ENCODE peak calls at places on chromosomes 13 and 19, in five cellular contexts. K is Jurkat, Clone E6-1; Y is IMR-90; Z is CD4-positive, alpha-beta memory T cell; S is HCEC 1CT. G is an unnamed sample.

GRCh38 chr19:47436712-47437401 is 17.5 kb upstream of the MEIS3 start:
- DNase-seq in K (peak; percentile 67), Y (peak; percentile 47), Z (peak; percentile 78), S (peak; percentile 31), G (peak; percentile 87)

GRCh38 chr13:45747071-45747470 is 45.0 kb downstream of the CBY2 start:
- DNase-seq in K (no peak), Y (no peak), Z (no peak), S (no peak), G (no peak)

GRCh38 chr19:28535352-28535775 is 677.6 kb downstream of the UQCRFS1 start:
- DNase-seq in K (no peak), Y (no peak), Z (no peak), S (no peak), G (no peak)

GRCh38 chr19:52527954-52528326 is 472 bp downstream of the ZNF808 start:
- DNase-seq in K (no peak), Y (no peak), Z (no peak), S (no peak), G (no peak)

GRCh38 chr19:49689133-49690072 is at the start of gene ADM5:
- DNase-seq in K (no peak), Y (no peak), Z (peak; percentile 46), S (no peak), G (peak; percentile 72)

GRCh38 chr13:55577847-55578210 is 1562.9 kb upstream of the PRR20A start:
- DNase-seq in K (no peak), Y (no peak), Z (peak; percentile 13), S (no peak), G (no peak)

GRCh38 chr13:108322206-108322824 is 52.8 kb downstream of the TNFSF13B start:
- DNase-seq in K (peak; percentile 39), Y (peak; percentile 52), Z (no peak), S (peak; percentile 43), G (no peak)

GRCh38 chr13:102771298-102772041 is 2.1 kb downstream of the TEX30 start:
- DNase-seq in K (no peak), Y (no peak), Z (no peak), S (no peak), G (no peak)

GRCh38 chr13:88085036-88085435 is 413.9 kb downstream of the SLITRK5 start:
- DNase-seq in K (no peak), Y (no peak), Z (no peak), S (peak; percentile 24), G (no peak)

GRCh38 chr13:110161112-110161897 is 145.7 kb downstream of the COL4A1 start:
- DNase-seq in K (no peak), Y (no peak), Z (no peak), S (no peak), G (no peak)

GRCh38 chr13:112254900-112255299 is 121.3 kb upstream of the SPACA7 start:
- DNase-seq in K (no peak), Y (no peak), Z (no peak), S (no peak), G (no peak)

GRCh38 chr13:42946927-42947326 is 45.1 kb downstream of the EPSTI1 start:
- DNase-seq in K (no peak), Y (peak; percentile 25), Z (no peak), S (no peak), G (no peak)

GRCh38 chr13:21219044-21219381 is 42.6 kb downstream of the MRPL57 start:
- DNase-seq in K (no peak), Y (no peak), Z (no peak), S (no peak), G (no peak)

GRCh38 chr13:44713793-44714469 is 137.8 kb upstream of the TSC22D1 start:
- DNase-seq in K (no peak), Y (peak; percentile 94), Z (no peak), S (peak; percentile 97), G (no peak)

GRCh38 chr13:20567881-20568528 is 1.0 kb downstream of the IFT88 start:
- DNase-seq in K (no peak), Y (no peak), Z (no peak), S (no peak), G (no peak)

GRCh38 chr13:60591348-60591747 is 194.3 kb downstream of the TDRD3 start:
- DNase-seq in K (peak; percentile 47), Y (peak; percentile 48), Z (no peak), S (peak; percentile 52), G (no peak)

GRCh38 chr13:32284927-32285632 is 30.1 kb downstream of the ZAR1L start:
- DNase-seq in K (no peak), Y (peak; percentile 82), Z (no peak), S (peak; percentile 24), G (no peak)

GRCh38 chr19:19488041-19488874 is 27.1 kb downstream of the TSSK6 start:
- DNase-seq in K (no peak), Y (no peak), Z (no peak), S (no peak), G (no peak)

GRCh38 chr13:44660050-44660449 is 83.9 kb upstream of the TSC22D1 start:
- DNase-seq in K (no peak), Y (no peak), Z (no peak), S (no peak), G (no peak)

GRCh38 chr19:48480476-48481190 is 11.5 kb downstream of the CYTH2 start:
- DNase-seq in K (no peak), Y (no peak), Z (peak; percentile 74), S (no peak), G (no peak)

GRCh38 chr13:50580684-50581305 is 262.7 kb downstream of the DLEU7 start:
- DNase-seq in K (no peak), Y (peak; percentile 80), Z (no peak), S (peak; percentile 26), G (no peak)

GRCh38 chr13:38979891-38980627 is 10.6 kb downstream of the STOML3 start:
- DNase-seq in K (no peak), Y (no peak), Z (no peak), S (no peak), G (no peak)

GRCh38 chr13:39765801-39766463 is 110.5 kb downstream of the COG6 start:
- DNase-seq in K (no peak), Y (no peak), Z (no peak), S (peak; percentile 28), G (no peak)

GRCh38 chr19:16001481-16002312 is 52.9 kb downstream of the OR10H4 start:
- DNase-seq in K (peak; percentile 35), Y (peak; percentile 77), Z (peak; percentile 53), S (peak; percentile 36), G (no peak)

GRCh38 chr13:65789815-65790214 is 1440.3 kb downstream of the PCDH9 start:
- DNase-seq in K (no peak), Y (peak; percentile 59), Z (no peak), S (peak; percentile 26), G (no peak)

GRCh38 chr19:28715157-28715556 is 497.8 kb downstream of the UQCRFS1 start:
- DNase-seq in K (no peak), Y (no peak), Z (no peak), S (no peak), G (no peak)

GRCh38 chr13:113792821-113793717 is 34.0 kb downstream of the TMEM255B start:
- DNase-seq in K (no peak), Y (no peak), Z (no peak), S (no peak), G (peak; percentile 41)

GRCh38 chr13:110445183-110445582 is 116.3 kb downstream of the RAB20 start:
- DNase-seq in K (no peak), Y (peak; percentile 77), Z (no peak), S (peak; percentile 67), G (no peak)

GRCh38 chr19:10968527-10969081 is 7.8 kb downstream of the SMARCA4 start:
- DNase-seq in K (peak; percentile 79), Y (no peak), Z (no peak), S (no peak), G (no peak)